ENCODE peak calls at places on chromosomes 16 and 17, in five cellular contexts. A, G, D, K and B are unnamed samples.

GRCh38 chr16:53775821-53776431 is 72.0 kb downstream of the FTO start:
- DNase-seq in D (peak; percentile 88), G (peak; percentile 64), A (peak; percentile 93), K (peak; percentile 96), B (peak; percentile 77)

GRCh38 chr17:82153745-82154375 is 55.8 kb upstream of the FASN start:
- DNase-seq in G (peak; percentile 70), K (peak; percentile 82), D (peak; percentile 55), A (peak; percentile 72), B (peak; percentile 94)

GRCh38 chr16:25580071-25580470 is 111.7 kb upstream of the HS3ST4 start:
- DNase-seq in D (no peak), K (no peak), A (no peak), G (no peak), B (no peak)

GRCh38 chr17:65627892-65628622 is 66.6 kb upstream of the AXIN2 start:
- DNase-seq in D (no peak), K (peak; percentile 51), G (peak; percentile 65), A (no peak), B (peak; percentile 55)

GRCh38 chr17:78441271-78441986 is 63.0 kb downstream of the PGS1 start:
- DNase-seq in A (no peak), D (no peak), G (peak; percentile 46), K (no peak), B (no peak)

GRCh38 chr16:14148569-14148968 is 77.5 kb downstream of the MRTFB start:
- DNase-seq in G (no peak), K (no peak), D (no peak), A (no peak), B (no peak)

GRCh38 chr16:50747206-50747956 is 5.5 kb downstream of the CYLD start:
- DNase-seq in D (no peak), G (no peak), K (no peak), A (peak; percentile 61), B (no peak)

GRCh38 chr17:28384281-28385036 is 13.0 kb downstream of the SARM1 start:
- DNase-seq in K (no peak), A (peak; percentile 37), G (no peak), D (no peak), B (peak; percentile 66)

GRCh38 chr17:44968225-44969143 is at the start of gene C1QL1:
- DNase-seq in G (peak; percentile 92), K (peak; percentile 97), A (peak; percentile 79), D (peak; percentile 68), B (peak; percentile 100)

GRCh38 chr17:75131278-75132017 is at the start of gene NT5C:
- DNase-seq in D (no peak), G (peak; percentile 76), K (peak; percentile 91), A (peak; percentile 73), B (peak; percentile 95)

GRCh38 chr16:56477096-56477878 is 25.9 kb downstream of the OGFOD1 start:
- DNase-seq in K (peak; percentile 83), A (peak; percentile 82), G (peak; percentile 20), D (peak; percentile 67), B (peak; percentile 91)

GRCh38 chr16:9381399-9381798 is 290.0 kb downstream of the HAPSTR1 start:
- DNase-seq in A (no peak), D (no peak), K (no peak), G (no peak), B (no peak)

GRCh38 chr16:30398660-30399434 is 3.6 kb downstream of the ZNF48 start:
- DNase-seq in G (no peak), A (no peak), K (no peak), D (no peak), B (no peak)

GRCh38 chr16:69754143-69754468 is 620 bp downstream of the NOB1 start:
- DNase-seq in G (no peak), K (no peak), A (no peak), D (no peak), B (no peak)